ENCODE peak calls at places on chromosomes 13 and 19, in seven cellular contexts. One of them, this sample, is unnamed.

GRCh38 chr13:59111711-59112110 is 1052.0 kb downstream of the DIAPH3 start:
- DNase-seq in brain microvascular endothelial cell: peak; percentile 86
- DNase-seq in stimulated activated CD4-positive, alpha-beta T cell treated with anti-CD3 and anti-CD28 coated beads, Interleukin-12 subunit alpha, Interleukin-12 subunit beta, amount 100 ng/mL, for 24 hours: no peak
- DNase-seq in left lung: no peak
- DNase-seq in ELF-1: no peak
- DNase-seq in iris pigment epithelial cell: peak; percentile 92
- DNase-seq in hippocampal formation: no peak
- DNase-seq in this sample: no peak

GRCh38 chr13:98490195-98490771 is 86.6 kb downstream of the STK24 start:
- DNase-seq in brain microvascular endothelial cell: no peak
- DNase-seq in stimulated activated CD4-positive, alpha-beta T cell treated with anti-CD3 and anti-CD28 coated beads, Interleukin-12 subunit alpha, Interleukin-12 subunit beta, amount 100 ng/mL, for 24 hours: no peak
- DNase-seq in left lung: no peak
- DNase-seq in ELF-1: no peak
- DNase-seq in iris pigment epithelial cell: no peak
- DNase-seq in hippocampal formation: no peak
- DNase-seq in this sample: peak; percentile 41

GRCh38 chr13:112443191-112444000 is 67.2 kb downstream of the SPACA7 start:
- DNase-seq in brain microvascular endothelial cell: no peak
- DNase-seq in stimulated activated CD4-positive, alpha-beta T cell treated with anti-CD3 and anti-CD28 coated beads, Interleukin-12 subunit alpha, Interleukin-12 subunit beta, amount 100 ng/mL, for 24 hours: no peak
- DNase-seq in left lung: no peak
- DNase-seq in ELF-1: peak; percentile 51
- DNase-seq in iris pigment epithelial cell: no peak
- DNase-seq in hippocampal formation: no peak
- DNase-seq in this sample: peak; percentile 33

GRCh38 chr13:71477735-71478134 is 389.3 kb downstream of the DACH1 start:
- DNase-seq in brain microvascular endothelial cell: no peak
- DNase-seq in stimulated activated CD4-positive, alpha-beta T cell treated with anti-CD3 and anti-CD28 coated beads, Interleukin-12 subunit alpha, Interleukin-12 subunit beta, amount 100 ng/mL, for 24 hours: no peak
- DNase-seq in left lung: no peak
- DNase-seq in ELF-1: no peak
- DNase-seq in iris pigment epithelial cell: peak; percentile 4
- DNase-seq in hippocampal formation: no peak
- DNase-seq in this sample: peak; percentile 3

GRCh38 chr13:40102360-40102727 is 446.9 kb downstream of the COG6 start:
- DNase-seq in brain microvascular endothelial cell: no peak
- DNase-seq in stimulated activated CD4-positive, alpha-beta T cell treated with anti-CD3 and anti-CD28 coated beads, Interleukin-12 subunit alpha, Interleukin-12 subunit beta, amount 100 ng/mL, for 24 hours: no peak
- DNase-seq in left lung: no peak
- DNase-seq in ELF-1: no peak
- DNase-seq in iris pigment epithelial cell: no peak
- DNase-seq in hippocampal formation: no peak
- DNase-seq in this sample: no peak

GRCh38 chr19:956747-957451 is 27.2 kb upstream of the WDR18 start:
- DNase-seq in brain microvascular endothelial cell: no peak
- DNase-seq in stimulated activated CD4-positive, alpha-beta T cell treated with anti-CD3 and anti-CD28 coated beads, Interleukin-12 subunit alpha, Interleukin-12 subunit beta, amount 100 ng/mL, for 24 hours: no peak
- DNase-seq in left lung: no peak
- DNase-seq in ELF-1: peak; percentile 96
- DNase-seq in iris pigment epithelial cell: peak; percentile 45
- DNase-seq in hippocampal formation: no peak
- DNase-seq in this sample: no peak

GRCh38 chr13:110965038-110965754 is 50.3 kb upstream of the ANKRD10 start:
- DNase-seq in brain microvascular endothelial cell: peak; percentile 67
- DNase-seq in stimulated activated CD4-positive, alpha-beta T cell treated with anti-CD3 and anti-CD28 coated beads, Interleukin-12 subunit alpha, Interleukin-12 subunit beta, amount 100 ng/mL, for 24 hours: no peak
- DNase-seq in left lung: no peak
- DNase-seq in ELF-1: no peak
- DNase-seq in iris pigment epithelial cell: peak; percentile 80
- DNase-seq in hippocampal formation: no peak
- DNase-seq in this sample: peak; percentile 45

GRCh38 chr13:67416047-67416925 is 186.2 kb upstream of the PCDH9 start:
- DNase-seq in brain microvascular endothelial cell: peak; percentile 43
- DNase-seq in stimulated activated CD4-positive, alpha-beta T cell treated with anti-CD3 and anti-CD28 coated beads, Interleukin-12 subunit alpha, Interleukin-12 subunit beta, amount 100 ng/mL, for 24 hours: no peak
- DNase-seq in left lung: no peak
- DNase-seq in ELF-1: peak; percentile 82
- DNase-seq in iris pigment epithelial cell: peak; percentile 67
- DNase-seq in hippocampal formation: no peak
- DNase-seq in this sample: no peak

GRCh38 chr13:80604094-80604493 is 263.2 kb upstream of the SPRY2 start:
- DNase-seq in brain microvascular endothelial cell: no peak
- DNase-seq in stimulated activated CD4-positive, alpha-beta T cell treated with anti-CD3 and anti-CD28 coated beads, Interleukin-12 subunit alpha, Interleukin-12 subunit beta, amount 100 ng/mL, for 24 hours: no peak
- DNase-seq in left lung: no peak
- DNase-seq in ELF-1: peak; percentile 1
- DNase-seq in iris pigment epithelial cell: no peak
- DNase-seq in hippocampal formation: no peak
- DNase-seq in this sample: no peak

GRCh38 chr19:33133438-33134031 is 1.6 kb downstream of the WDR88 start:
- DNase-seq in brain microvascular endothelial cell: no peak
- DNase-seq in stimulated activated CD4-positive, alpha-beta T cell treated with anti-CD3 and anti-CD28 coated beads, Interleukin-12 subunit alpha, Interleukin-12 subunit beta, amount 100 ng/mL, for 24 hours: no peak
- DNase-seq in left lung: no peak
- DNase-seq in ELF-1: peak; percentile 58
- DNase-seq in iris pigment epithelial cell: no peak
- DNase-seq in hippocampal formation: no peak
- DNase-seq in this sample: peak; percentile 10

GRCh38 chr19:4267101-4267900 is 11.8 kb upstream of the SHD start:
- DNase-seq in brain microvascular endothelial cell: peak; percentile 10
- DNase-seq in stimulated activated CD4-positive, alpha-beta T cell treated with anti-CD3 and anti-CD28 coated beads, Interleukin-12 subunit alpha, Interleukin-12 subunit beta, amount 100 ng/mL, for 24 hours: peak; percentile 22
- DNase-seq in left lung: peak; percentile 45
- DNase-seq in ELF-1: peak; percentile 87
- DNase-seq in iris pigment epithelial cell: peak; percentile 24
- DNase-seq in hippocampal formation: no peak
- DNase-seq in this sample: peak; percentile 55

GRCh38 chr13:40236566-40237168 is 429.8 kb downstream of the FOXO1 start:
- DNase-seq in brain microvascular endothelial cell: no peak
- DNase-seq in stimulated activated CD4-positive, alpha-beta T cell treated with anti-CD3 and anti-CD28 coated beads, Interleukin-12 subunit alpha, Interleukin-12 subunit beta, amount 100 ng/mL, for 24 hours: no peak
- DNase-seq in left lung: no peak
- DNase-seq in ELF-1: no peak
- DNase-seq in iris pigment epithelial cell: peak; percentile 75
- DNase-seq in hippocampal formation: no peak
- DNase-seq in this sample: no peak

GRCh38 chr19:35184884-35185283 is 30.3 kb downstream of the FXYD5 start:
- DNase-seq in brain microvascular endothelial cell: no peak
- DNase-seq in stimulated activated CD4-positive, alpha-beta T cell treated with anti-CD3 and anti-CD28 coated beads, Interleukin-12 subunit alpha, Interleukin-12 subunit beta, amount 100 ng/mL, for 24 hours: no peak
- DNase-seq in left lung: no peak
- DNase-seq in ELF-1: no peak
- DNase-seq in iris pigment epithelial cell: no peak
- DNase-seq in hippocampal formation: no peak
- DNase-seq in this sample: no peak

GRCh38 chr19:2034729-2035589 is 16.1 kb downstream of the MKNK2 start:
- DNase-seq in brain microvascular endothelial cell: no peak
- DNase-seq in stimulated activated CD4-positive, alpha-beta T cell treated with anti-CD3 and anti-CD28 coated beads, Interleukin-12 subunit alpha, Interleukin-12 subunit beta, amount 100 ng/mL, for 24 hours: peak; percentile 35
- DNase-seq in left lung: peak; percentile 74
- DNase-seq in ELF-1: peak; percentile 95
- DNase-seq in iris pigment epithelial cell: peak; percentile 48
- DNase-seq in hippocampal formation: no peak
- DNase-seq in this sample: peak; percentile 69

GRCh38 chr13:52361225-52361624 is 44.7 kb downstream of the THSD1 start:
- DNase-seq in brain microvascular endothelial cell: no peak
- DNase-seq in stimulated activated CD4-positive, alpha-beta T cell treated with anti-CD3 and anti-CD28 coated beads, Interleukin-12 subunit alpha, Interleukin-12 subunit beta, amount 100 ng/mL, for 24 hours: no peak
- DNase-seq in left lung: no peak
- DNase-seq in ELF-1: no peak
- DNase-seq in iris pigment epithelial cell: no peak
- DNase-seq in hippocampal formation: no peak
- DNase-seq in this sample: no peak

GRCh38 chr19:48731452-48731851 is 9.0 kb downstream of the RASIP1 start:
- DNase-seq in brain microvascular endothelial cell: no peak
- DNase-seq in stimulated activated CD4-positive, alpha-beta T cell treated with anti-CD3 and anti-CD28 coated beads, Interleukin-12 subunit alpha, Interleukin-12 subunit beta, amount 100 ng/mL, for 24 hours: no peak
- DNase-seq in left lung: no peak
- DNase-seq in ELF-1: no peak
- DNase-seq in iris pigment epithelial cell: no peak
- DNase-seq in hippocampal formation: no peak
- DNase-seq in this sample: no peak

GRCh38 chr19:49473868-49474544 is at the start of gene FLT3LG:
- DNase-seq in brain microvascular endothelial cell: peak; percentile 39
- DNase-seq in stimulated activated CD4-positive, alpha-beta T cell treated with anti-CD3 and anti-CD28 coated beads, Interleukin-12 subunit alpha, Interleukin-12 subunit beta, amount 100 ng/mL, for 24 hours: peak; percentile 71
- DNase-seq in left lung: peak; percentile 73
- DNase-seq in ELF-1: peak; percentile 76
- DNase-seq in iris pigment epithelial cell: peak; percentile 71
- DNase-seq in hippocampal formation: peak; percentile 25
- DNase-seq in this sample: peak; percentile 80

GRCh38 chr13:20492641-20493040 is 33.0 kb downstream of the CRYL1 start:
- DNase-seq in brain microvascular endothelial cell: peak; percentile 15
- DNase-seq in stimulated activated CD4-positive, alpha-beta T cell treated with anti-CD3 and anti-CD28 coated beads, Interleukin-12 subunit alpha, Interleukin-12 subunit beta, amount 100 ng/mL, for 24 hours: no peak
- DNase-seq in left lung: no peak
- DNase-seq in ELF-1: peak; percentile 34
- DNase-seq in iris pigment epithelial cell: peak; percentile 50
- DNase-seq in hippocampal formation: peak; percentile 4
- DNase-seq in this sample: peak; percentile 61

GRCh38 chr19:7191946-7192691 is 102.1 kb downstream of the INSR start:
- DNase-seq in brain microvascular endothelial cell: no peak
- DNase-seq in stimulated activated CD4-positive, alpha-beta T cell treated with anti-CD3 and anti-CD28 coated beads, Interleukin-12 subunit alpha, Interleukin-12 subunit beta, amount 100 ng/mL, for 24 hours: no peak
- DNase-seq in left lung: no peak
- DNase-seq in ELF-1: no peak
- DNase-seq in iris pigment epithelial cell: no peak
- DNase-seq in hippocampal formation: no peak
- DNase-seq in this sample: no peak